ENCODE peak calls at places on chromosomes 5 and 9, in six cellular contexts. F, A, S, T, N and W are unnamed samples. For H3K27me3 and H3K9me3, the result is how much of the 10 kb centered on the place peaks cover.

GRCh38 chr9:70902705-70903131 is 218.7 kb downstream of the TRPM3 start:
- DNase-seq in F (peak), A (peak), S (no peak), T (peak), N (no peak), W (peak)

GRCh38 chr5:9339206-9339818 is 206.6 kb downstream of the SEMA5A start:
- DNase-seq in F (no peak), A (no peak), S (no peak), T (no peak), N (no peak), W (peak)

GRCh38 chr5:143506881-143507552 is 103.5 kb upstream of the NR3C1 start:
- DNase-seq in F (peak), A (peak), S (no peak), T (peak), N (no peak), W (peak)

GRCh38 chr5:915946-916345 is 23.3 kb downstream of the TRIP13 start:
- DNase-seq in F (no peak), A (no peak), S (no peak), T (no peak), N (no peak), W (no peak)

GRCh38 chr9:134320195-134320885 is 5.9 kb upstream of the RXRA start:
- DNase-seq in F (no peak), A (no peak), S (no peak), T (no peak), N (peak), W (no peak)

GRCh38 chr9:105405514-105406131 is 42.2 kb upstream of the FSD1L start:
- DNase-seq in F (peak), A (peak), S (peak), T (peak), N (no peak), W (no peak)

GRCh38 chr9:6198251-6198650 is 17.4 kb upstream of the IL33 start:
- DNase-seq in F (no peak), A (no peak), S (no peak), T (no peak), N (no peak), W (no peak)

GRCh38 chr5:98314262-98314661 is 459.2 kb upstream of the RGMB start:
- DNase-seq in F (peak), A (no peak), S (no peak), T (peak), N (no peak), W (peak)

GRCh38 chr5:56686337-56687198 is 128.8 kb upstream of the MAP3K1 start:
- DNase-seq in F (no peak), A (no peak), S (no peak), T (no peak), N (no peak), W (no peak)

GRCh38 chr5:56683733-56684132 is 131.6 kb upstream of the MAP3K1 start:
- DNase-seq in F (no peak), A (no peak), S (no peak), T (no peak), N (no peak), W (no peak)

GRCh38 chr5:56684159-56684558 is 131.2 kb upstream of the MAP3K1 start:
- DNase-seq in F (no peak), A (no peak), S (no peak), T (no peak), N (no peak), W (no peak)

GRCh38 chr5:56683281-56683680 is 132.1 kb upstream of the MAP3K1 start:
- DNase-seq in F (no peak), A (no peak), S (no peak), T (no peak), N (no peak), W (no peak)

DNA sequence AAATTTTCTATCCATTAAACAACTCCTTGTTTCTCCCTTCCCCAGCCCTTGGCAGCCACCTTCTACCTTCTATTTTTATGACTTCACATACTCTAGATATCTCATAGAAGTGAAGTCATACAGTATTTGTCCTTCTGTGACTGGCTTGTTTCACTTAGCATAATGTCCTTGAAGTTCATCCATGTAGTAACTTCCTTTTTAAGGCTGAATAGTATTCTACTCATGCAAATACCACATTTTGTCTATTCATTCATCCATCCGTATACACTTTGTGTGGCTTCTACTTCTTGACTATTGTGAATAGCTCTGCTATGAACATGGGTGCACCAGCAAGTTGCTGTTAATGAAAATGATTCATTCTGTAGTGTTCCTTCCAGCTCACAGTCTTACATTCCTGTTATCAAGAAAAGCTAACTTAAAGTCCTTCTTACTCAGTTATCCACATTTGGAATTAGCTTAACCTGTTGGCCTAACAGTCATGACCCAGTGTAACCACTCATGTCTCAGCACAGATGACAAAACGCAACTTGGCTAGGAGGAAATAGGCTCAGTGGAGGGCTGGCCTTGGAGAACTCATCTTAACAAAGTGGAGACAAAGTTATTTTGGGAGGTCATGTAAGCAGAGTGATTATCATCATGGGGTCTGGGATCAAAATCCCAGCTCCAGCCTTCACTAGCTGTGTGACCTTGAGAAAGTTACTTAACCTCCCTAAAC is 129.7 kb upstream of the MAP3K1 start:
- DNase-seq in F (no peak), A (no peak), S (no peak), T (no peak), N (no peak), W (no peak)
- H3K4me3 ChIP-seq in F (no peak), A (no peak), S (no peak), T (no peak), N (no peak), W (no peak)

DNA sequence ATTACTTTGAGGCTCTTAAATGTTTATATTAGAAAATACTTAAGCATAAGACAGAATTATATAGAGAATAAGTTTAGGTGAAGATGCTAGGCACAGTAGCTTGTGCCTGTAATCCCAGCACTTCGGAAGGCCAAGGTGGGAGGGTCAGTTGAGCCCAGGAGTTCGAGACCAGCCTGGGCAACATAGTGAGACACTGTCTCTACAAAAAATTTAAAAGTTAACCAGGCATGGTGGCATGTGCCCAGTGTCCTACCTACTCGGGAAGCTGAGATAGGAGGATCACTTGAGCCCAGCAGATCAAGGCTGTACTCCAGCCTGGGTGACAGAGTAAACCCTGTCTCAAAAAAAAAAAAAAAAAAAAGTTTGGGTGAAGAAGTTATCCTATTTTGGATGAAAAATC is 61.7 kb downstream of the BAAT start:
- DNase-seq in F (no peak), A (no peak), S (no peak), T (no peak), N (no peak), W (no peak)
- H3K27me3 ChIP-seq in F (under half), A (under half), S (under half), T (under half), N (under half), W (under half)

DNA sequence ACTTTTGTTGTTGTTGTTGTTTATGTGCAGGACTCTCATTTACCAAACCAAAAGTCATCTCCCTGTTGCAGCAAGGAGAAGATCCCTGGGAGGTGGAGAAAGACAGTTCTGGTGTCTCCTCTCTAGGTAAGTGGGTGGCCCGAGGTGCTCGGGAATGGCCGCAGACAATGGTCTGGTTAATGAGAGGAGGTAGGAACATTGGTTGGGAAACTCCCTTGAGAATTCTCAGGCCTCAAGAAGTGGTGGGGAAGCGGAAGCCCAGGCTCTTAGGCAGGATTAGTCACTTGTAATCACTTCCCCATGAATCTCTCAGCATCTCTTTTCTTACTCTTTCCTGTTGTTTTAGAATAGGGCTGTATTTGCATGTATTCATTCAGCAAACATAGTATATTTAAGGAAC is 7.2 kb downstream of the ZNF354B start:
- DNase-seq in F (no peak), A (no peak), S (no peak), T (no peak), N (no peak), W (no peak)
- H3K9me3 ChIP-seq in F (under half), A (under half), S (under half), T (under half), N (under half), W (under half)

DNA sequence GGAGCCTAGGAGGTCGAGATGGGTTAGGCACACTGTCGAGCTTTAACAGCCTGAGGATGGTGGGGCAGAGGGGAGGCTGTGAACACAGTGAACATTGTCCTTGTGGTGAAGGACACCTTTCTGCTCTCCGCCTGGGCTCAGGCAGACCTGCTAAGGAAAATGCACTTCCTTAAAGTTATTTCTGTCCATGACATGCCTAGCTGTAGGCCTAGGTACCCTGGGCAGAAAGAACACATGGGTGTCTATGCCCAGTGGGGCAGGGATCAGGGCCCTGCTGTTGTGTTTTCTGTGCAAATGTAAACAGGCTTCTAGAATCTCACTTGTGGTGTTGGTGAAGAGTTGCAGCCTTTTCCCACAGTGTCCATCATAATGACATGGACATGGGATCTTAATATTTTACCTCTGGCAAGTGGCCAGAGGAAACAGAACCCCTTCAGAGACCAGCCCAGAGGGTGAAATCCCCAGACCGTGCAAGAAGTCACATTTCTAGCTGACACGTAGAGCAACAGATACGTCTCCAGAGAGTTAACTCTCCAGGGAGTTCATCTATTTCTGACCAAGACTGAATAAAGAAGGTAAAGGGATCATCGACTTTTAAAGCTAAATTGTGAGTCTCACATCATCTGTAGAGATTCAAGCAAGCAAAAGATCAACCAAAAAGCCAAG is 79.2 kb downstream of the C9orf152 start:
- DNase-seq in F (no peak), A (no peak), S (no peak), T (no peak), N (no peak), W (no peak)
- H3K4me3 ChIP-seq in F (no peak), A (no peak), S (no peak), T (no peak), N (peak), W (no peak)

GRCh38 chr5:176629853-176630680 is at the start of the genes EIF4E1B and SNCB:
- DNase-seq in F (peak), A (no peak), S (no peak), T (peak), N (no peak), W (peak)
- H3K27me3 ChIP-seq in F (half or more), A (under half), S (under half), T (under half), N (half or more), W (under half)